ENCODE peak calls at places on chromosomes 16 and 17, in five cellular contexts. B is left lung, X is upper lobe of right lung, K is GM23338, R is heart left ventricle. U is an unnamed sample. For H3K4me1 and H3K36me3, the result is how much of the 10 kb centered on the place peaks cover.

GRCh38 chr16:74305978-74306784 is 9.6 kb downstream of the PSMD7 start:
- DNase-seq in R (no peak), B (no peak), X (no peak), K (no peak), U (no peak)

GRCh38 chr17:56635640-56636039 is 42.1 kb downstream of the NOG start:
- DNase-seq in X (no peak), B (no peak), K (no peak), R (no peak), U (no peak)

GRCh38 chr16:8855051-8855786 is 13.6 kb downstream of the CARHSP1 start:
- DNase-seq in B (peak), K (no peak), R (no peak), X (peak), U (peak)

GRCh38 chr16:67415872-67416793 is at the start of gene ZDHHC1:
- DNase-seq in K (peak), R (peak), B (peak), X (peak), U (peak)

GRCh38 chr17:50109785-50110184 is 14.6 kb downstream of the PDK2 start:
- DNase-seq in R (no peak), K (no peak), X (no peak), B (no peak), U (peak)

GRCh38 chr16:88354229-88355092 is 28.3 kb upstream of the ZNF469 start:
- DNase-seq in B (no peak), R (no peak), X (no peak), K (no peak), U (peak)

GRCh38 chr17:79255471-79255870 is 180.8 kb downstream of the ENGASE start:
- DNase-seq in R (no peak), X (no peak), K (no peak), B (no peak), U (no peak)

GRCh38 chr17:46071796-46072195 is 72.7 kb downstream of the STH start:
- DNase-seq in K (no peak), R (no peak), B (no peak), X (no peak), U (no peak)

GRCh38 chr16:48720266-48720665 is 110.3 kb upstream of the N4BP1 start:
- DNase-seq in K (peak), B (no peak), X (no peak), R (no peak), U (no peak)

GRCh38 chr16:56776562-56776961 is 46.6 kb downstream of the NUP93 start:
- DNase-seq in R (peak), K (no peak), B (no peak), X (no peak), U (no peak)

GRCh38 chr16:14510581-14510938 is 119.5 kb downstream of the PARN start:
- DNase-seq in B (no peak), R (no peak), X (no peak), K (no peak), U (no peak)

GRCh38 chr16:27264151-27264550 is 4.4 kb downstream of the NSMCE1 start:
- DNase-seq in K (no peak), B (no peak), X (no peak), R (no peak), U (no peak)

GRCh38 chr16:87410530-87410929 is 18.4 kb downstream of the MAP1LC3B start:
- DNase-seq in X (no peak), B (no peak), K (no peak), R (no peak), U (peak)

GRCh38 chr17:63173450-63173849 is 207.4 kb downstream of the TANC2 start:
- DNase-seq in K (no peak), X (no peak), R (no peak), B (no peak), U (no peak)

GRCh38 chr16:8581923-8582580 is 8.3 kb downstream of the TMEM114 start:
- DNase-seq in R (no peak), B (peak), X (peak), K (no peak), U (no peak)

GRCh38 chr17:33435716-33436301 is 142.7 kb upstream of the ASIC2 start:
- DNase-seq in B (no peak), X (no peak), R (no peak), K (no peak), U (no peak)

GRCh38 chr16:842061-842476 is 41.5 kb upstream of the GNG13 start:
- DNase-seq in B (no peak), X (no peak), K (no peak), R (no peak), U (peak)

GRCh38 chr17:28469376-28469775 is 4.1 kb upstream of the SLC13A2 start:
- DNase-seq in X (no peak), K (no peak), B (no peak), R (no peak), U (no peak)

GRCh38 chr16:69417537-69418199 is 6.8 kb upstream of the CYB5B start:
- DNase-seq in X (no peak), R (no peak), K (peak), B (no peak), U (no peak)

GRCh38 chr17:40425741-40426140 is 8.0 kb upstream of the TOP2A start:
- DNase-seq in X (peak), K (no peak), B (peak), R (no peak), U (no peak)

GRCh38 chr17:40431231-40431602 is 12.0 kb upstream of the IGFBP4 start:
- DNase-seq in R (no peak), B (peak), X (peak), K (no peak), U (no peak)

GRCh38 chr17:40422990-40423611 is 5.4 kb upstream of the TOP2A start:
- DNase-seq in R (no peak), K (peak), B (no peak), X (peak), U (no peak)

GRCh38 chr17:40430272-40431230 is 12.7 kb upstream of the IGFBP4 start:
- DNase-seq in B (peak), K (no peak), X (peak), R (no peak), U (no peak)

GRCh38 chr17:40427002-40427491 is 9.4 kb upstream of the TOP2A start:
- DNase-seq in K (no peak), R (no peak), B (peak), X (peak), U (no peak)
- TF ChIP-seq CTCF in K (no peak), R (no peak), B (no peak), X (no peak), U (no peak)

GRCh38 chr17:81389585-81389984 is 5.7 kb upstream of the BAHCC1 start:
- DNase-seq in R (no peak), X (no peak), K (peak), B (no peak), U (no peak)
- H3K4me1 ChIP-seq in R (under half), X (half or more), K (half or more), B (under half), U (under half)

GRCh38 chr17:3542410-3543088 is 15.1 kb downstream of the TRPV3 start:
- DNase-seq in K (no peak), X (no peak), R (no peak), B (peak), U (peak)
- H3K36me3 ChIP-seq in K (under half), X (under half), R (under half), B (under half), U (under half)

GRCh38 chr17:48027322-48027981 is 10.1 kb downstream of the COPZ2 start:
- DNase-seq in R (no peak), B (no peak), K (no peak), X (no peak), U (no peak)
- TF ChIP-seq CTCF in R (no peak), B (no peak), K (no peak), X (no peak), U (no peak)

GRCh38 chr17:8740486-8740885 is 4.2 kb downstream of the CCDC42 start:
- DNase-seq in X (no peak), R (no peak), B (no peak), K (peak), U (peak)

GRCh38 chr17:8736796-8737195 is 7.8 kb downstream of the CCDC42 start:
- DNase-seq in B (no peak), X (no peak), R (no peak), K (no peak), U (no peak)

GRCh38 chr17:8741771-8742170 is 2.9 kb downstream of the CCDC42 start:
- DNase-seq in B (no peak), X (no peak), R (no peak), K (no peak), U (no peak)

GRCh38 chr17:8741366-8741765 is 3.3 kb downstream of the CCDC42 start:
- DNase-seq in K (no peak), R (no peak), B (no peak), X (no peak), U (no peak)

GRCh38 chr17:8739104-8739503 is 5.5 kb downstream of the CCDC42 start:
- DNase-seq in R (no peak), X (no peak), K (peak), B (no peak), U (no peak)
- H3K4me1 ChIP-seq in R (under half), X (under half), K (under half), B (under half), U (under half)

GRCh38 chr16:16116841-16117240 is 106.5 kb downstream of the ABCC6 start:
- DNase-seq in R (no peak), K (no peak), X (no peak), B (no peak), U (no peak)
- H3K36me3 ChIP-seq in R (half or more), K (under half), X (half or more), B (half or more), U (under half)

GRCh38 chr17:69722518-69722917 is 308.0 kb downstream of the MAP2K6 start:
- DNase-seq in K (no peak), R (no peak), B (no peak), X (no peak), U (no peak)

GRCh38 chr17:69723316-69723715 is 308.8 kb downstream of the MAP2K6 start:
- DNase-seq in B (no peak), X (no peak), R (no peak), K (no peak), U (no peak)

GRCh38 chr17:69725125-69725524 is 310.6 kb downstream of the MAP2K6 start:
- DNase-seq in X (no peak), B (no peak), R (no peak), K (no peak), U (no peak)

GRCh38 chr17:69724236-69724635 is 309.7 kb downstream of the MAP2K6 start:
- DNase-seq in B (no peak), R (no peak), X (no peak), K (no peak), U (no peak)

DNA sequence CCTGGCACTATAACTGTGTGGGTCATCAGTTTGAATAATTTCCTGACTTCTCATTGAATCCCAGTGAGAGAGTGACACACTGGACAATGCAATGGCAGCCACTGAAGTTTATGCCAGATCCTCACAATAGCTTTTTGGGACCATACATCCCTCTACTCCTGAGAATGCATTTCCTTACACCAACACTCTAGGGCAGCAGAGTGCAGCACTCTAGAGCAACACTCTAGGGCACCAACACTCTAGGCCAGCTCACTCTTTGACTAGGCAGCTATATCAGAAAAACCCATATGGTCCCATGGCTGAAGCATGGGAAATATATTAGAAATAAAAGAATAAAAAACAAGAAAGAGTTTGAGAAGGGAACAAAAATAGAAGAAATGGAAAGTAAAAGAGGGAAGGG is 309.2 kb downstream of the MAP2K6 start:
- DNase-seq in K (no peak), R (no peak), X (no peak), B (no peak), U (no peak)
- TF ChIP-seq CTCF in K (peak), R (peak), X (no peak), B (no peak), U (no peak)

DNA sequence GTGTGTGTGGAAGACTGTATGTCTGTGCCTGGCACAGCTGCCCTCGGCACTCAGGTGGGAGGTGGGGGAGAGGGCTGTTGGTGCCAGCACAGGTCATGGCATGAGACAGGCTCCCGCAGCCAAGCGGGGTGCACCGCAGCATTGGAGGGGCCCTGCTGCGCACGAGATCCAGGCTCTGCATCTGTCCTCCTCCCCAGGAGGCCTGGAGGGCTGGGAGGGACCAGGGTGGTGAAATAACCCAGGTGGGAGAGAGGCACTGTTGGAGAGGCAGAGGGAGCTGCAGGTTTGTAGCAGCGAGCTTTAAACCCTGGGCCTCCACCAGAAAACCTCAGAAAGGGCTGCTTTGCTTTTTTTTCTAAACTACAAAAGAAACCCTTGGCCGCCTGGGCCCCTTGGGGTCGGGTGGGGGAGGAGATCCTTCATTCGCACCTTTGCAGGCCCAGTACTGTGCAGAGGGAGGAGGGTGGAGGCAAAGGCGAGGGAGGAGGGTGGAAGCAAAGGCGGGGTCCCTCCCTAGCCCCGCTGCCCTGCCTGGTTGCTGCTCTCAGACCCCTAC is 241.7 kb downstream of the SEC14L1 start:
- DNase-seq in B (no peak), R (no peak), K (no peak), X (no peak), U (no peak)
- H3K4me1 ChIP-seq in B (half or more), R (half or more), K (half or more), X (half or more), U (half or more)